ENCODE peak calls at places on chromosome 21, in seven cellular contexts. B is amygdala, N is left ventricle myocardium inferior, Z is mucosa of descending colon, D is MCF 10A, Y is neural crest cell, H is HEK293T. W is an unnamed sample.

GRCh38 chr21:46220275-46220810 is 8.2 kb downstream of the LSS start:
- DNase-seq in B (no peak), N (no peak), Z (no peak), D (no peak), Y (no peak), H (no peak), W (no peak)

GRCh38 chr21:31117046-31117916 is 79.0 kb upstream of the KRTAP19-8 start:
- DNase-seq in B (no peak), N (no peak), Z (no peak), D (peak), Y (no peak), H (no peak), W (no peak)

GRCh38 chr21:38839683-38840286 is 34.1 kb downstream of the ETS2 start:
- DNase-seq in B (no peak), N (no peak), Z (no peak), D (peak), Y (no peak), H (no peak), W (no peak)

GRCh38 chr21:46269466-46269865 is 15.9 kb downstream of the MCM3AP start:
- DNase-seq in B (no peak), N (no peak), Z (no peak), D (no peak), Y (no peak), H (no peak), W (no peak)

GRCh38 chr21:37435120-37435519 is 68.5 kb downstream of the DYRK1A start:
- DNase-seq in B (no peak), N (peak), Z (no peak), D (peak), Y (peak), H (peak), W (peak)

GRCh38 chr21:37792046-37792445 is 124.2 kb downstream of the KCNJ6 start:
- DNase-seq in B (no peak), N (no peak), Z (no peak), D (no peak), Y (no peak), H (no peak), W (no peak)

GRCh38 chr21:34598931-34599400 is 15.9 kb downstream of the RCAN1 start:
- DNase-seq in B (no peak), N (no peak), Z (no peak), D (peak), Y (no peak), H (no peak), W (no peak)

GRCh38 chr21:35664683-35665082 is 395.6 kb downstream of the SETD4 start:
- DNase-seq in B (no peak), N (no peak), Z (no peak), D (no peak), Y (no peak), H (no peak), W (no peak)

GRCh38 chr21:33360281-33360680 is 35.5 kb downstream of the IFNAR1 start:
- DNase-seq in B (no peak), N (no peak), Z (no peak), D (no peak), Y (no peak), H (no peak), W (no peak)

GRCh38 chr21:41752231-41752681 is 14.6 kb downstream of the RIPK4 start:
- DNase-seq in B (no peak), N (no peak), Z (no peak), D (peak), Y (no peak), H (no peak), W (no peak)

GRCh38 chr21:33898546-33898945 is 17.1 kb downstream of the ATP5PO start:
- DNase-seq in B (no peak), N (no peak), Z (no peak), D (no peak), Y (no peak), H (no peak), W (no peak)

GRCh38 chr21:42777757-42778344 is 101.5 kb downstream of the WDR4 start:
- DNase-seq in B (no peak), N (no peak), Z (no peak), D (no peak), Y (no peak), H (no peak), W (no peak)

GRCh38 chr21:45041351-45041805 is 33.0 kb upstream of the ADARB1 start:
- DNase-seq in B (no peak), N (peak), Z (peak), D (peak), Y (no peak), H (no peak), W (peak)

GRCh38 chr21:38804617-38805281 is 980 bp upstream of the ETS2 start:
- DNase-seq in B (no peak), N (peak), Z (peak), D (peak), Y (peak), H (no peak), W (peak)

GRCh38 chr21:31136891-31137290 is 98.6 kb upstream of the KRTAP19-8 start:
- DNase-seq in B (no peak), N (no peak), Z (no peak), D (peak), Y (no peak), H (no peak), W (no peak)

GRCh38 chr21:41675574-41675973 is 91.3 kb downstream of the RIPK4 start:
- DNase-seq in B (no peak), N (no peak), Z (no peak), D (no peak), Y (no peak), H (no peak), W (no peak)

GRCh38 chr21:17119466-17120297 is 393.2 kb upstream of the CXADR start:
- DNase-seq in B (no peak), N (no peak), Z (no peak), D (no peak), Y (no peak), H (no peak), W (no peak)

GRCh38 chr21:46189959-46190490 is 5.8 kb upstream of the SPATC1L start:
- DNase-seq in B (no peak), N (no peak), Z (peak), D (no peak), Y (no peak), H (no peak), W (no peak)

GRCh38 chr21:42703936-42704335 is 50.5 kb downstream of the PDE9A start:
- DNase-seq in B (no peak), N (no peak), Z (no peak), D (no peak), Y (no peak), H (no peak), W (no peak)

GRCh38 chr21:27498025-27498424 is 531.1 kb upstream of the ADAMTS5 start:
- DNase-seq in B (no peak), N (no peak), Z (no peak), D (no peak), Y (no peak), H (no peak), W (no peak)

GRCh38 chr21:42527489-42528158 is 14.0 kb downstream of the SLC37A1 start:
- DNase-seq in B (no peak), N (no peak), Z (no peak), D (no peak), Y (no peak), H (no peak), W (no peak)

GRCh38 chr21:36854391-36854790 is 112.1 kb downstream of the HLCS start:
- DNase-seq in B (no peak), N (no peak), Z (no peak), D (peak), Y (peak), H (peak), W (no peak)

GRCh38 chr21:14554948-14555347 is 8.8 kb upstream of the SAMSN1 start:
- DNase-seq in B (no peak), N (no peak), Z (no peak), D (peak), Y (no peak), H (no peak), W (no peak)

GRCh38 chr21:35525443-35525842 is 476.3 kb upstream of the RUNX1 start:
- DNase-seq in B (no peak), N (no peak), Z (no peak), D (no peak), Y (no peak), H (no peak), W (no peak)

GRCh38 chr21:41615613-41616012 is 107.7 kb upstream of the TMPRSS2 start:
- DNase-seq in B (no peak), N (no peak), Z (no peak), D (peak), Y (no peak), H (no peak), W (no peak)

GRCh38 chr21:43021756-43022600 is 47.6 kb downstream of the PKNOX1 start:
- DNase-seq in B (no peak), N (no peak), Z (no peak), D (no peak), Y (no peak), H (no peak), W (no peak)

GRCh38 chr21:34029724-34030528 is 43.5 kb upstream of the MRPS6 start:
- DNase-seq in B (no peak), N (no peak), Z (no peak), D (peak), Y (peak), H (peak), W (peak)

GRCh38 chr21:34653522-34653921 is 15.3 kb upstream of the CLIC6 start:
- DNase-seq in B (no peak), N (no peak), Z (no peak), D (no peak), Y (no peak), H (no peak), W (no peak)

GRCh38 chr21:43289442-43289841 is 120.6 kb downstream of the CRYAA start:
- DNase-seq in B (no peak), N (peak), Z (no peak), D (no peak), Y (no peak), H (no peak), W (no peak)

GRCh38 chr21:44999428-44999971 is 59.7 kb downstream of the SLX9 start:
- DNase-seq in B (no peak), N (no peak), Z (peak), D (no peak), Y (no peak), H (no peak), W (no peak)

GRCh38 chr21:36860736-36861594 is 105.5 kb downstream of the HLCS start:
- DNase-seq in B (no peak), N (no peak), Z (no peak), D (peak), Y (no peak), H (no peak), W (no peak)

GRCh38 chr21:26769613-26770188 is 75.5 kb downstream of the ADAMTS1 start:
- DNase-seq in B (no peak), N (no peak), Z (no peak), D (peak), Y (no peak), H (peak), W (peak)

GRCh38 chr21:45293726-45294401 is 6.2 kb upstream of the POFUT2 start:
- DNase-seq in B (no peak), N (peak), Z (peak), D (no peak), Y (no peak), H (no peak), W (peak)

GRCh38 chr21:46639489-46640386 is 4.3 kb downstream of the PRMT2 start:
- DNase-seq in B (no peak), N (no peak), Z (no peak), D (peak), Y (no peak), H (no peak), W (no peak)

GRCh38 chr21:17786219-17787181 is 32.7 kb downstream of the C21orf91 start:
- DNase-seq in B (no peak), N (no peak), Z (no peak), D (no peak), Y (no peak), H (no peak), W (no peak)

GRCh38 chr21:35002879-35003722 is 46.0 kb downstream of the RUNX1 start:
- DNase-seq in B (no peak), N (no peak), Z (no peak), D (no peak), Y (no peak), H (no peak), W (no peak)

GRCh38 chr21:15211491-15212133 is 146.8 kb upstream of the NRIP1 start:
- DNase-seq in B (no peak), N (no peak), Z (no peak), D (no peak), Y (no peak), H (no peak), W (no peak)